ENCODE peak calls at places on chromosomes 4 and X, in nine cellular contexts. G, T, Y, J, P, S, D, A and K are unnamed samples.
A peak's percentile ranks its signal among the peaks of the same experiment; 100 is the strongest.

GRCh38 chrX:39741904-39742303 is 355.9 kb downstream of the BCOR start:
- DNase-seq in G (no peak), T (no peak), Y (no peak), J (no peak), P (no peak), S (no peak), D (no peak), A (no peak), K (no peak)

GRCh38 chr4:150591284-150591874 is 9.4 kb downstream of the MAB21L2 start:
- DNase-seq in G (no peak), T (no peak), Y (no peak), J (no peak), P (no peak), S (no peak), D (no peak), A (no peak), K (no peak)

GRCh38 chr4:141246683-141247429 is 26.2 kb downstream of the ZNF330 start:
- DNase-seq in G (no peak), T (no peak), Y (no peak), J (no peak), P (no peak), S (no peak), D (no peak), A (no peak), K (no peak)

GRCh38 chr4:159151701-159152100 is 48.8 kb downstream of the RAPGEF2 start:
- DNase-seq in G (no peak), T (no peak), Y (no peak), J (no peak), P (no peak), S (no peak), D (no peak), A (no peak), K (no peak)

GRCh38 chr4:139523076-139523475 is 32.9 kb downstream of the SETD7 start:
- DNase-seq in G (no peak), T (no peak), Y (no peak), J (no peak), P (no peak), S (no peak), D (no peak), A (no peak), K (no peak)

GRCh38 chrX:55119271-55119670 is 30.5 kb downstream of the PAGE2 start:
- DNase-seq in G (no peak), T (no peak), Y (no peak), J (no peak), P (no peak), S (no peak), D (no peak), A (no peak), K (no peak)

GRCh38 chrX:12949927-12950656 is 24.8 kb upstream of the TMSB4X start:
- DNase-seq in G (peak; percentile 72), T (peak; percentile 48), Y (peak; percentile 78), J (no peak), P (no peak), S (peak; percentile 54), D (peak; percentile 78), A (peak; percentile 69), K (peak; percentile 86)

GRCh38 chrX:1537031-1537715 is at the start of gene P2RY8:
- DNase-seq in G (no peak), T (peak; percentile 38), Y (peak; percentile 52), J (no peak), P (no peak), S (no peak), D (peak; percentile 46), A (peak; percentile 56), K (peak; percentile 87)

GRCh38 chrX:103797691-103798090 is 21.1 kb downstream of the PLP1 start:
- DNase-seq in G (no peak), T (no peak), Y (no peak), J (no peak), P (no peak), S (no peak), D (no peak), A (no peak), K (no peak)

GRCh38 chr4:38967260-38968095 is 64.7 kb downstream of the TMEM156 start:
- DNase-seq in G (peak; percentile 96), T (no peak), Y (peak; percentile 82), J (no peak), P (no peak), S (no peak), D (no peak), A (no peak), K (no peak)

GRCh38 chr4:173696011-173696410 is 166.0 kb upstream of the HAND2 start:
- DNase-seq in G (no peak), T (no peak), Y (no peak), J (no peak), P (no peak), S (no peak), D (no peak), A (no peak), K (no peak)

GRCh38 chrX:130246084-130246483 is 22.6 kb downstream of the ZNF280C start:
- DNase-seq in G (no peak), T (no peak), Y (no peak), J (no peak), P (no peak), S (no peak), D (no peak), A (no peak), K (no peak)

GRCh38 chr4:44869222-44869882 is 143.0 kb upstream of the GNPDA2 start:
- DNase-seq in G (no peak), T (no peak), Y (no peak), J (no peak), P (no peak), S (no peak), D (no peak), A (no peak), K (no peak)

GRCh38 chr4:73916172-73916925 is 47.2 kb downstream of the CXCL1 start:
- DNase-seq in G (no peak), T (no peak), Y (no peak), J (no peak), P (no peak), S (no peak), D (no peak), A (no peak), K (no peak)

GRCh38 chrX:24493740-24494543 is 28.9 kb downstream of the PDK3 start:
- DNase-seq in G (no peak), T (no peak), Y (no peak), J (no peak), P (no peak), S (no peak), D (no peak), A (no peak), K (no peak)

GRCh38 chr4:125787707-125788106 is 473.0 kb downstream of the FAT4 start:
- DNase-seq in G (no peak), T (no peak), Y (no peak), J (no peak), P (no peak), S (no peak), D (no peak), A (no peak), K (no peak)

GRCh38 chr4:147056951-147057630 is 111.4 kb upstream of the TTC29 start:
- DNase-seq in G (no peak), T (no peak), Y (no peak), J (no peak), P (no peak), S (no peak), D (no peak), A (no peak), K (no peak)

GRCh38 chr4:173538148-173538902 is 8.3 kb upstream of the HAND2 start:
- DNase-seq in G (no peak), T (no peak), Y (no peak), J (peak; percentile 33), P (peak; percentile 47), S (no peak), D (no peak), A (no peak), K (no peak)

GRCh38 chrX:72062890-72063289 is 68.8 kb downstream of the RTL5 start:
- DNase-seq in G (no peak), T (no peak), Y (no peak), J (no peak), P (no peak), S (no peak), D (no peak), A (no peak), K (no peak)

GRCh38 chr4:177005801-177006230 is 213.1 kb upstream of the VEGFC start:
- DNase-seq in G (peak; percentile 30), T (no peak), Y (no peak), J (no peak), P (no peak), S (no peak), D (no peak), A (no peak), K (no peak)

GRCh38 chr4:186770446-186771175 is 47.0 kb upstream of the FAT1 start:
- DNase-seq in G (peak; percentile 32), T (no peak), Y (no peak), J (no peak), P (no peak), S (no peak), D (no peak), A (no peak), K (no peak)

GRCh38 chr4:10643600-10644425 is 40.8 kb downstream of the CLNK start:
- DNase-seq in G (no peak), T (no peak), Y (no peak), J (no peak), P (no peak), S (no peak), D (no peak), A (no peak), K (no peak)

GRCh38 chrX:84168095-84168494 is 19.9 kb downstream of the RPS6KA6 start:
- DNase-seq in G (no peak), T (no peak), Y (peak; percentile 4), J (no peak), P (no peak), S (no peak), D (no peak), A (no peak), K (no peak)

GRCh38 chr4:41146196-41146595 is 68.1 kb downstream of the APBB2 start:
- DNase-seq in G (no peak), T (no peak), Y (no peak), J (no peak), P (no peak), S (no peak), D (no peak), A (no peak), K (no peak)

GRCh38 chr4:39043697-39044363 is 11.6 kb upstream of the TMEM156 start:
- DNase-seq in G (no peak), T (no peak), Y (no peak), J (no peak), P (no peak), S (no peak), D (no peak), A (no peak), K (no peak)

GRCh38 chr4:100688368-100688767 is 170.5 kb upstream of the EMCN start:
- DNase-seq in G (no peak), T (no peak), Y (no peak), J (no peak), P (no peak), S (no peak), D (no peak), A (no peak), K (no peak)

GRCh38 chr4:39255266-39255665 is 72.9 kb downstream of the WDR19 start:
- DNase-seq in G (no peak), T (no peak), Y (no peak), J (no peak), P (no peak), S (no peak), D (no peak), A (no peak), K (no peak)

GRCh38 chr4:156779046-156779445 is 192.6 kb downstream of the PDGFC start:
- DNase-seq in G (no peak), T (no peak), Y (no peak), J (no peak), P (no peak), S (no peak), D (no peak), A (no peak), K (no peak)

GRCh38 chr4:16225996-16226815 is at the start of gene TAPT1:
- DNase-seq in G (no peak), T (peak; percentile 55), Y (peak; percentile 62), J (peak; percentile 64), P (no peak), S (peak; percentile 70), D (peak; percentile 74), A (peak; percentile 77), K (peak; percentile 71)

GRCh38 chrX:133985164-133986007 is at the start of gene GPC3:
- DNase-seq in G (no peak), T (peak; percentile 5), Y (no peak), J (peak; percentile 67), P (peak; percentile 27), S (peak; percentile 7), D (peak; percentile 1), A (peak; percentile 12), K (peak; percentile 0)

GRCh38 chr4:6343950-6344408 is 74.3 kb downstream of the WFS1 start:
- DNase-seq in G (peak; percentile 18), T (no peak), Y (peak; percentile 61), J (no peak), P (no peak), S (no peak), D (no peak), A (no peak), K (no peak)